ENCODE peak calls at places on chromosomes 4 and X, in seven cellular contexts. G is H54, B is stomach, Q is adrenal gland, S is NB4, J is breast epithelium, A is ovary. X is an unnamed sample.

GRCh38 chr4:157221895-157222763 is 1.6 kb downstream of the GRIA2 start:
- DNase-seq in S (no peak), J (no peak), G (no peak), B (no peak), Q (peak), A (no peak), X (peak)

GRCh38 chrX:123450217-123450616 is 266.1 kb downstream of the GRIA3 start:
- DNase-seq in S (peak), G (no peak), Q (no peak), A (no peak), B (no peak), J (no peak), X (no peak)

GRCh38 chrX:94937491-94937890 is 1263.5 kb downstream of the FAM133A start:
- DNase-seq in A (no peak), G (no peak), S (no peak), J (no peak), B (no peak), Q (no peak), X (no peak)

GRCh38 chrX:100635989-100636320 is 651 bp downstream of the TSPAN6 start:
- DNase-seq in G (no peak), B (no peak), Q (no peak), A (no peak), J (no peak), S (no peak), X (no peak)

GRCh38 chrX:68892651-68893050 is 63.8 kb downstream of the EFNB1 start:
- DNase-seq in Q (no peak), B (no peak), S (no peak), J (no peak), G (no peak), A (no peak), X (no peak)

GRCh38 chrX:77785400-77785745 is 643 bp downstream of the ATRX start:
- DNase-seq in G (peak), J (no peak), Q (no peak), S (peak), B (no peak), A (no peak), X (peak)

GRCh38 chr4:186669159-186669720 is 54.4 kb downstream of the FAT1 start:
- DNase-seq in S (peak), J (peak), B (no peak), A (no peak), G (no peak), Q (no peak), X (peak)

GRCh38 chrX:57596109-57596870 is 4.5 kb downstream of the ZXDB start:
- DNase-seq in A (no peak), Q (no peak), J (no peak), B (no peak), S (no peak), G (no peak), X (no peak)

GRCh38 chr4:168615294-168615693 is 118.4 kb downstream of the PALLD start:
- DNase-seq in A (no peak), Q (no peak), G (no peak), J (no peak), S (no peak), B (no peak), X (no peak)

GRCh38 chr4:8276358-8277240 is 7.0 kb downstream of the HTRA3 start:
- DNase-seq in G (no peak), S (no peak), B (peak), J (no peak), A (peak), Q (no peak), X (no peak)

GRCh38 chr4:8133897-8134542 is 24.6 kb downstream of the ABLIM2 start:
- DNase-seq in S (no peak), B (no peak), J (no peak), A (no peak), Q (no peak), G (no peak), X (no peak)

GRCh38 chrX:29042341-29042740 is 455.1 kb downstream of the IL1RAPL1 start:
- DNase-seq in G (no peak), Q (no peak), J (no peak), S (no peak), B (no peak), A (no peak), X (no peak)

GRCh38 chr4:187069398-187069797 is 345.7 kb upstream of the FAT1 start:
- DNase-seq in G (no peak), Q (no peak), S (no peak), B (no peak), A (no peak), J (no peak), X (no peak)

GRCh38 chr4:151319490-151319889 is 5.9 kb downstream of the SH3D19 start:
- DNase-seq in A (no peak), G (no peak), Q (no peak), S (no peak), B (no peak), J (no peak), X (no peak)

GRCh38 chr4:76526585-76526990 is 91.6 kb downstream of the SHROOM3 start:
- DNase-seq in J (peak), Q (no peak), S (no peak), B (peak), A (no peak), G (no peak), X (peak)

GRCh38 chrX:14753436-14753835 is 119.4 kb downstream of the FANCB start:
- DNase-seq in G (no peak), S (no peak), Q (no peak), B (no peak), J (no peak), A (no peak), X (no peak)

GRCh38 chr4:56858302-56858644 is 36.8 kb upstream of the SPINK2 start:
- DNase-seq in S (no peak), A (no peak), B (no peak), J (no peak), G (no peak), Q (no peak), X (no peak)

GRCh38 chrX:106302304-106302703 is 134.2 kb downstream of the PWWP3B start:
- DNase-seq in J (no peak), G (no peak), A (no peak), Q (no peak), B (no peak), S (no peak), X (no peak)

GRCh38 chrX:138996268-138996667 is 284.8 kb upstream of the FGF13 start:
- DNase-seq in S (no peak), B (no peak), Q (no peak), G (no peak), A (no peak), J (no peak), X (no peak)

GRCh38 chr4:1041147-1041935 is 29.9 kb downstream of the FGFRL1 start:
- DNase-seq in Q (no peak), G (no peak), A (peak), S (peak), J (no peak), B (peak), X (no peak)

GRCh38 chrX:83593634-83594294 is 85.7 kb downstream of the POU3F4 start:
- DNase-seq in G (no peak), Q (no peak), J (no peak), A (no peak), S (no peak), B (no peak), X (no peak)

GRCh38 chr4:183240581-183241321 is 79.3 kb downstream of the CLDN22 start:
- DNase-seq in Q (no peak), G (no peak), S (no peak), B (no peak), J (no peak), A (no peak), X (peak)

GRCh38 chr4:87843936-87844335 is 11.2 kb downstream of the MEPE start:
- DNase-seq in J (no peak), S (peak), G (peak), B (no peak), A (no peak), Q (no peak), X (peak)

GRCh38 chrX:153734871-153735270 is 10.2 kb downstream of the ABCD1 start:
- DNase-seq in G (no peak), S (no peak), A (no peak), Q (no peak), J (no peak), B (no peak), X (no peak)

GRCh38 chr4:26061248-26061986 is 147.4 kb downstream of the SMIM20 start:
- DNase-seq in G (peak), S (peak), Q (no peak), B (no peak), A (no peak), J (no peak), X (no peak)

GRCh38 chrX:53713987-53714579 is 27.6 kb upstream of the HUWE1 start:
- DNase-seq in J (no peak), S (peak), Q (no peak), A (no peak), B (no peak), G (no peak), X (no peak)

GRCh38 chr4:123884922-123885321 is 488.3 kb downstream of the SPRY1 start:
- DNase-seq in G (no peak), S (no peak), A (no peak), B (no peak), J (no peak), Q (no peak), X (no peak)

GRCh38 chr4:10998826-10999225 is 314.3 kb upstream of the CLNK start:
- DNase-seq in S (no peak), B (no peak), A (no peak), J (no peak), Q (no peak), G (no peak), X (no peak)
- TF ChIP-seq POLR2A in S (no peak), B (no peak), A (no peak), J (no peak), Q (no peak), G (no peak), X (no peak)

DNA sequence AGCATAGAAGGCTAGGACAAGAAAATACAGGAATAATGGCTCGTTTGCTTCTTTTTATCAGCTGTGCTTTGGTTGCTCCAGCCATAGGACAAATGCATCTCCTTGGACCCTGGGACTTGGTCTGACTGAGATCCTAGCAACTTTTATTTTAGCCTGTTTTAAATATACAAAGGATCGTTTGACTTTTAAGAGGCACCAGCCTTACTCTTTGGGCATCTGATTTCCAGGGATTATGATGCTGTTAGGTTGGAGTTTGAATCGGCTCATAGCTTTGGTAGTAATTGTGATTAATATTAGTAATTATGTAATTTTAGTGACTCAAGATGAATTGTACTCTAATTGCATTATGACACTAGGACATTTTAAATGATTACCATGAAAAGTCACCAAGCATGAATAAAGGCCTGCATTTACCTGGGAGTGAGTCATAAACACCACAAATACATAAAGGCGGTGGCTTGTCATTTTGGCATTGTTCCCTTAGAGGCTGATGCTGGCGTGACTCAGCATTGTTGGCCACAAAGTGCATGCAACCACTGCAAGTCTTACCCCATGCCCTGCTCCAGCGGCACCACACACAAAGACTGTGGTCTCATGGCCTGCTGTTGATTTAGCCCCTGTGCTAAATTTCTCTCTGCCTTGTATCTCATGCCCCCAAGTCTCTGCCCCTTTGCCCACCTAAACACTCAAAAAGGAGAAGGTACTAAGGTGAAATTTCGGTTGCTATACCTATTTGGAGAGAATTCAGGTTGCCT is 12.4 kb downstream of the GPAT3 start:
- DNase-seq in S (peak), Q (peak), G (peak), B (peak), A (no peak), J (peak), X (peak)
- TF ChIP-seq POLR2A in S (no peak), Q (no peak), G (no peak), B (no peak), A (no peak), J (no peak), X (no peak)

GRCh38 chr4:39178706-39179105 is 3.6 kb upstream of the WDR19 start:
- DNase-seq in G (no peak), B (no peak), A (no peak), J (no peak), Q (no peak), S (no peak), X (no peak)

GRCh38 chr4:39181520-39181904 is 817 bp upstream of the WDR19 start:
- DNase-seq in B (no peak), Q (peak), J (no peak), A (peak), G (no peak), S (no peak), X (no peak)

GRCh38 chr4:39179681-39180080 is 2.6 kb upstream of the WDR19 start:
- DNase-seq in S (no peak), A (no peak), Q (no peak), G (no peak), J (no peak), B (no peak), X (no peak)

DNA sequence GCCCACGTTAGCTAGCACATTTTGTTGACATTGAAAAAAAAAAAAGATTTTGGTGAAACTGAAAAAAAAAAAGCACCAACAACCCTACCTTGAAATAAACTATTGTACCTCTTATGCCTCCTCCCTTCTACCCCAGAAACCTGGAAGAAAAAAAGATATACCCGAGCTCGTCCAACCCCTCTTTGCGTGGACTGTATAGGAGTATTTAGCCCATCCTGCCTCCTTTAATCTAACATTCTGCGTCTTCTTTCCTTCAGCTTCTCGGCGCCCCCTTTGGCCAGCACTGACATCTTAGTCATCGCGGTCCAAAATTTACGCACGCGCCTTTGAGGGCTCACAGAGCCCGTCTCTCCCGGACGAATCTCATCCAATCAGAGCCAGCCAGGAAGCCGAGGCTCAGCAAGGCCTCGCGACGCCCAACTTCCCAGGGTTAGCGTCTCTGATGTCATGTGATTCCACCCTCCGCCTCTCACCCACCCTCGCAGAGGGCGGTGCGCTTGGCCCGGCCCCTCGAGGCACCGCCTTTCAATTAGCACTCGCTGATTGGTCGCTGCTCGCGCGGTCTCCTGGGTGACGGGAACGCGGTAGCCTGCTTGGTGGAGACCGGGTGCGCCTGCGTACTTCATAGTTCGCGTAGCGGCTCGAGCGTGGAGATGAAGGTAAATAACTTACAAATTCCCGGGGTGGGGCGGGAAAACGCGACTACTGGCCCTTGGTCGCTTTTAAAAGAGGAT is at the start of gene WDR19:
- DNase-seq in J (peak), B (peak), Q (peak), S (peak), A (peak), G (peak), X (peak)
- TF ChIP-seq POLR2A in J (no peak), B (no peak), Q (no peak), S (peak), A (peak), G (no peak), X (no peak)

DNA sequence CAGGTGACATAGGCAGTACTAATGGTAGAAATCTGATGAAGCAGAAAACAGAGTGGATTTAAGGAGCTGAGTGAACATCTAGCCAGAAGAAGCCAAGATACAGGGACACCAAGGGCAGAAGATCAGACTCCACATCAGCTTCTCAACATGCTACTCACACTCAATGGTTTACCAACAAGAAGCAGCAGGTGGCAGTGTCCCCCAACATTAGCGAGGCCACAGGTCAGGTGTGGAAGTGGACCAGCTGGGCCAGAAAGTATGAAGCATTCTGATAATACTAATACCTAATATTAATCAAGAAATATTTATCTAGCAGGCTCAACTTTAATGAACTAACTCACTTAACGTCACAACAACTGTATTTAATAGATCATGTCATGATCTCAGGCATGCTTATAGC is 73.4 kb upstream of the TTC29 start:
- DNase-seq in B (peak), S (peak), Q (peak), A (no peak), G (peak), J (peak), X (peak)
- TF ChIP-seq POLR2A in B (no peak), S (no peak), Q (no peak), A (no peak), G (no peak), J (no peak), X (no peak)

DNA sequence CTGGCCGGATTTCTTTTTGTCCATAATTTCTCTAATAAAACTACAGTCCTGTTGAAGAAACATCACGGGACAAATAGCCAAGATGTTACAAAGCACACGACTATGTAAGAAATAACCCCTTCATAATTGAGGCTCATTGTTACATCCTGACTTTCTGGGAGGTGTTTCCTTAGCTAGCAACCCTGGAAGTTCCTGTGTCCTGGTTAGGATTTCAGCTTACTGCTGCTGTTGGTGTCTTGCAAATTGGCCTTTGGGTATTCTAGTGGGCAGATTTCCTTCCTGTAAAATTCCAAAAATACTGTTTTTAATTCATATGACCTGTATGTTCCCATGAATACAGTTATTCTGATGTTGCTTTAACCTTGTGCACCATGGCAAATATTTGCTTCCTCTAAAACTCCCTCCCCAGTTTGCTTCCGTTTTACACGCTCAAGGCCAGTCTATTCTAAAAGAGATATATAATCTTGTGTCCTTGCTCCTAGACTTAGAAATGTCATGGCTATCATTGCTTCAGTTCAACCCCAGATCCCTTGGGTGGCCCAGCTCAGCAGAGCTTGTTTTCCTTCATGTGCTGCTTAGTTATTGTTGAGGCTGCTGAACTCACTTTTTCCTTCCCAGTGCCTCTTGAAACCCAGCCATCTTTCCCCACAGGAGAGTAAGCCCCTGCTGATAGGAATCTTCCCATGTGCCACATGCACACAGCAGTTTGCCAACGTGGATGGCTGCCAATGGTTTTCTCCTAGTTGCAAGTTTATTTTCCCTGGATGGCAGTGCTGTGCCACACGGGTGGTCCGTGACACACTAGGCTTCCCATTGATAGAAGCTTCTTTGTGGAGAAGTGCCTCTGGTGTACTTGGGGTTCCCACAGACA is 75.8 kb downstream of the TSPAN7 start:
- DNase-seq in J (no peak), S (no peak), G (no peak), B (peak), A (no peak), Q (peak), X (peak)
- TF ChIP-seq POLR2A in J (no peak), S (no peak), G (no peak), B (no peak), A (no peak), Q (no peak), X (no peak)